ENCODE peak calls at places on chromosomes 1 and 21, in six cellular contexts. Y, R, V, O, Q and E are unnamed samples.

GRCh38 chr1:93616221-93616995 is 65.2 kb downstream of the BCAR3 start:
- ATAC-seq in Y (no peak), R (no peak), V (peak), O (no peak), Q (no peak), E (peak)

GRCh38 chr1:3292051-3292722 is 162.3 kb upstream of the ARHGEF16 start:
- ATAC-seq in Y (no peak), R (no peak), V (no peak), O (no peak), Q (peak), E (no peak)

GRCh38 chr21:31450971-31451370 is 106.9 kb upstream of the TIAM1 start:
- ATAC-seq in Y (no peak), R (no peak), V (no peak), O (no peak), Q (no peak), E (no peak)

GRCh38 chr21:35508389-35508888 is 459.3 kb upstream of the RUNX1 start:
- ATAC-seq in Y (no peak), R (peak), V (peak), O (peak), Q (peak), E (no peak)

GRCh38 chr1:206025283-206025820 is 1.7 kb upstream of the CTSE start:
- ATAC-seq in Y (no peak), R (no peak), V (no peak), O (peak), Q (no peak), E (no peak)

GRCh38 chr1:34346128-34346527 is 169.4 kb downstream of the C1orf94 start:
- ATAC-seq in Y (no peak), R (no peak), V (no peak), O (peak), Q (no peak), E (no peak)

GRCh38 chr1:244778356-244778755 is 57.1 kb upstream of the COX20 start:
- ATAC-seq in Y (no peak), R (no peak), V (peak), O (no peak), Q (no peak), E (no peak)

GRCh38 chr1:115453666-115454065 is 115.6 kb upstream of the NGF start:
- ATAC-seq in Y (no peak), R (no peak), V (no peak), O (no peak), Q (no peak), E (no peak)

GRCh38 chr1:33872275-33872674 is 8.4 kb downstream of the HMGB4 start:
- ATAC-seq in Y (no peak), R (no peak), V (no peak), O (no peak), Q (no peak), E (no peak)

GRCh38 chr1:119752592-119752991 is 16.1 kb downstream of the HMGCS2 start:
- ATAC-seq in Y (no peak), R (no peak), V (no peak), O (no peak), Q (no peak), E (no peak)

GRCh38 chr1:101587749-101588148 is 350.9 kb downstream of the S1PR1 start:
- ATAC-seq in Y (no peak), R (no peak), V (no peak), O (no peak), Q (no peak), E (no peak)

GRCh38 chr1:192793983-192794767 is 14.7 kb upstream of the RGS2 start:
- ATAC-seq in Y (no peak), R (no peak), V (no peak), O (no peak), Q (no peak), E (no peak)

GRCh38 chr1:226653311-226653921 is 85.7 kb downstream of the ITPKB start:
- ATAC-seq in Y (peak), R (no peak), V (no peak), O (no peak), Q (peak), E (no peak)

GRCh38 chr1:111747282-111747734 is 8.1 kb upstream of the INKA2 start:
- ATAC-seq in Y (peak), R (peak), V (peak), O (peak), Q (peak), E (no peak)

GRCh38 chr1:181222972-181223371 is 134.5 kb downstream of the IER5 start:
- ATAC-seq in Y (no peak), R (no peak), V (no peak), O (no peak), Q (no peak), E (no peak)

GRCh38 chr1:234681065-234681464 is 71.1 kb upstream of the IRF2BP2 start:
- ATAC-seq in Y (peak), R (peak), V (no peak), O (no peak), Q (no peak), E (no peak)

GRCh38 chr1:108852141-108852540 is 4.8 kb downstream of the AKNAD1 start:
- ATAC-seq in Y (no peak), R (no peak), V (no peak), O (no peak), Q (no peak), E (peak)

GRCh38 chr1:107782192-107782845 is 182.7 kb downstream of the VAV3 start:
- ATAC-seq in Y (peak), R (peak), V (peak), O (no peak), Q (peak), E (no peak)

GRCh38 chr1:156815851-156816536 is 654 bp downstream of the SH2D2A start:
- ATAC-seq in Y (peak), R (no peak), V (no peak), O (no peak), Q (no peak), E (no peak)

GRCh38 chr1:40769815-40770214 is 13.8 kb upstream of the KCNQ4 start:
- ATAC-seq in Y (peak), R (no peak), V (peak), O (no peak), Q (no peak), E (no peak)

GRCh38 chr1:112394743-112395062 is 1.3 kb upstream of the CTTNBP2NL start:
- ATAC-seq in Y (no peak), R (no peak), V (no peak), O (no peak), Q (no peak), E (no peak)

GRCh38 chr1:100074604-100075395 is 57.9 kb downstream of the SASS6 start:
- ATAC-seq in Y (no peak), R (no peak), V (no peak), O (no peak), Q (no peak), E (no peak)

GRCh38 chr21:41283211-41283818 is 33.3 kb upstream of the FAM3B start:
- ATAC-seq in Y (peak), R (peak), V (peak), O (peak), Q (peak), E (peak)

GRCh38 chr1:11294951-11295350 is 22.0 kb downstream of the UBIAD1 start:
- ATAC-seq in Y (no peak), R (no peak), V (no peak), O (no peak), Q (no peak), E (no peak)

GRCh38 chr1:211606914-211607751 is 28.2 kb upstream of the SLC30A1 start:
- ATAC-seq in Y (peak), R (peak), V (peak), O (peak), Q (no peak), E (peak)

GRCh38 chr1:100320311-100321097 is 31.8 kb upstream of the CDC14A start:
- ATAC-seq in Y (no peak), R (peak), V (peak), O (no peak), Q (peak), E (no peak)

GRCh38 chr1:203462878-203463277 is 12.7 kb upstream of the PRELP start:
- ATAC-seq in Y (no peak), R (no peak), V (no peak), O (peak), Q (no peak), E (peak)
- TF ChIP-seq POLR2AphosphoS5 in Y (no peak), R (no peak), V (no peak), O (no peak), Q (no peak), E (peak)

GRCh38 chr1:179882253-179883039 is at the start of gene TOR1AIP1:
- ATAC-seq in Y (peak), R (peak), V (peak), O (peak), Q (peak), E (peak)
- TF ChIP-seq POLR2A in Y (peak), R (peak), V (no peak), O (peak), Q (peak), E (peak)

DNA sequence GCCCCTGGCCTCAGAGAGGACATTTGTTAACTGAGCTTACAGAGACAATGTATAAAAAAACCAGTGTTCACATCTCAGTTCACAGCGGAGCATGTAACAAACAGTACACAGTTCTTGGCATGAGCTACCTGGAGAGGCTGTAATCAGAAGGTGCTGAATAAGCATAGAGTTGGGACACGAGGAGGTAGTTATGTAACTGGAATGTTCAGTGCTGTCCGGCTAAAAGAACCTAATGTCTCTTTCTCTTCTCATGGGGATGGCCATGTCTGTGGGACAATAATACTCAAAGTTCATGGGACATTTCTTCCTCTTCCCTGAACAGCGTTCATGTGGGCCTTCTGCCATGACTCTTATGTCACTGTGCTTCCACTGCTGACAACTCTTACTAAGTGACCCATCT is 17.2 kb upstream of the STX12 start:
- ATAC-seq in Y (no peak), R (no peak), V (no peak), O (no peak), Q (no peak), E (peak)
- H3K27ac ChIP-seq in Y (no peak), R (no peak), V (no peak), O (no peak), Q (no peak), E (no peak)

GRCh38 chr21:44817914-44818635 is at the start of gene SUMO3:
- ATAC-seq in Y (peak), R (peak), V (peak), O (peak), Q (peak), E (peak)
- TF ChIP-seq POLR2AphosphoS5 in Y (peak), R (peak), V (no peak), O (peak), Q (no peak), E (peak)